ENCODE peak calls at places on chromosomes 11 and 22, in ten cellular contexts. O is endothelial cell of umbilical vein, N is HCT116, I is K562, F is stomach, V is GM12891, G is prostate gland, A is H1, U is spleen, J is esophagus muscularis mucosa. L is an unnamed sample.

GRCh38 chr11:11320820-11321219 is 32.2 kb downstream of the CSNK2A3 start:
- DNase-seq in O (no peak), I (no peak), J (no peak), G (no peak), A (no peak), U (no peak), F (no peak), N (no peak), V (no peak), L (no peak)

GRCh38 chr22:46122511-46122971 is 27.8 kb upstream of the PPARA start:
- DNase-seq in I (peak; percentile 84), O (peak; percentile 43), A (no peak), V (peak; percentile 95), N (peak; percentile 8), G (no peak), U (peak; percentile 93), J (no peak), F (peak; percentile 76), L (peak; percentile 78)

GRCh38 chr11:133549796-133550195 is 17.5 kb upstream of the OPCML start:
- DNase-seq in A (no peak), G (no peak), V (no peak), N (no peak), J (no peak), I (no peak), U (no peak), F (no peak), O (no peak), L (no peak)

GRCh38 chr11:119094816-119095065 is 6.9 kb downstream of the DPAGT1 start:
- DNase-seq in N (no peak), O (peak; percentile 82), I (peak; percentile 60), V (peak; percentile 46), F (peak; percentile 88), A (no peak), G (peak; percentile 81), U (peak; percentile 96), J (peak; percentile 95), L (peak; percentile 88)

GRCh38 chr22:37259540-37260029 is 15.5 kb upstream of the RAC2 start:
- DNase-seq in O (peak; percentile 60), I (peak; percentile 46), A (no peak), J (no peak), F (no peak), N (peak; percentile 54), G (no peak), U (peak; percentile 73), V (no peak), L (no peak)

GRCh38 chr22:46358766-46359165 is 23.3 kb downstream of the TRMU start:
- DNase-seq in V (no peak), N (no peak), O (no peak), A (no peak), J (no peak), F (no peak), I (no peak), G (no peak), U (peak; percentile 47), L (no peak)

GRCh38 chr11:130215531-130216220 is 56.1 kb downstream of the ST14 start:
- DNase-seq in G (no peak), O (no peak), I (no peak), F (peak; percentile 24), A (no peak), U (peak; percentile 65), J (peak; percentile 80), N (no peak), V (no peak), L (peak; percentile 7)

GRCh38 chr11:58928082-58928574 is 11.2 kb upstream of the GLYATL1 start:
- DNase-seq in V (no peak), G (no peak), N (no peak), F (no peak), U (no peak), J (no peak), I (no peak), O (no peak), A (no peak), L (no peak)

DNA sequence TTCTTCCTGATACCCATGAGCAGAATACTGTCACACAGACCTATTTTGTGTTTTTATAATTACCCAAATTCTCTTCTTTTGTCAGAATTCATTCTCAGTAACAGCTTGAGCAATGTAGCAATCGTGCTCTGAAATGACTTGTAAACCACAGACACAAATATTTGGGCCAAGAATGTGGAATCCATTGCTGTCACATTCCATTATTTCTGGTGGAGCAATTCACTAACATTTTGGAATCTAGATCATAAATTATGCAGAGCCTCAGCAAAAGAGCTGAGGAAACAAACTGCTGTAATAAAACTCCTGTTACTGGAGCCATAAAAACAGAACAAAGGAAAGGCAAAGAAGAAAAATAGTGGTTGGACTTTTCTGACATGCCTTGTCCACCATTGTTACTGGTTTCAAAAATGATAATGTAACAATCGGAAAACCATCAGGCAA is 223.3 kb upstream of the PITPNB start:
- DNase-seq in U (no peak), O (peak; percentile 25), V (no peak), A (no peak), N (no peak), I (no peak), G (peak; percentile 12), F (no peak), J (no peak), L (no peak)
- TF ChIP-seq POLR2AphosphoS5 in U (no peak), O (no peak), V (no peak), A (no peak), N (no peak), I (no peak), G (peak; percentile 65), F (no peak), J (no peak), L (peak; percentile 86)

GRCh38 chr11:126890561-126890960 is 110.0 kb downstream of the KIRREL3 start:
- DNase-seq in A (peak; percentile 9), O (no peak), V (no peak), U (no peak), J (no peak), F (no peak), N (no peak), I (no peak), G (no peak), L (no peak)

GRCh38 chr11:126888126-126888712 is 112.4 kb downstream of the KIRREL3 start:
- DNase-seq in G (no peak), I (no peak), V (no peak), A (no peak), F (no peak), O (no peak), N (no peak), U (no peak), J (no peak), L (no peak)

GRCh38 chr11:126886636-126887035 is 113.9 kb downstream of the KIRREL3 start:
- DNase-seq in A (no peak), U (no peak), V (no peak), O (no peak), G (no peak), I (no peak), N (no peak), J (no peak), F (no peak), L (no peak)

GRCh38 chr11:126884192-126884973 is 116.2 kb downstream of the KIRREL3 start:
- DNase-seq in A (no peak), J (no peak), O (no peak), G (no peak), N (no peak), V (no peak), F (no peak), I (no peak), U (no peak), L (no peak)

DNA sequence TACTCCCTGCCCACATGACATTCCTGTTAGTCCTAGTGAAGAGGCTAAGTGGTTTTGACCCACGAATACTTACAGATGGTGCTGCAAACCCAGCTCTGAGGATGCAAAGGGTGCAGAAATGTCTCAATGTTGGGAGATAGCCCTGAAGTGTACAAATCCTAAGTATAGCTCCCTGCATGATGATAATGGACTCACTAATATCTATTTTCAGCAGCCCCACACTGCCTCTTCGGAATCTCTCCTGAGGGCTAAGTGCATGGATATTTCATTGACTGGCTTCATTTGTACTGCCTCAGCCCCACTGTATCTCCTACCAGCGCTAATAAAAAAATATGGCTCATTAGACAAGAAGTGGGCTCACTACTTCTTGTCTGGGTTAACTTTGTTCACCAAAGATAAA is 114.5 kb downstream of the KIRREL3 start:
- DNase-seq in J (no peak), N (no peak), O (no peak), G (no peak), V (no peak), A (no peak), F (no peak), I (no peak), U (no peak), L (no peak)
- TF ChIP-seq POLR2AphosphoS5 in J (no peak), N (no peak), O (no peak), G (no peak), V (no peak), A (no peak), F (no peak), I (no peak), U (no peak), L (no peak)

DNA sequence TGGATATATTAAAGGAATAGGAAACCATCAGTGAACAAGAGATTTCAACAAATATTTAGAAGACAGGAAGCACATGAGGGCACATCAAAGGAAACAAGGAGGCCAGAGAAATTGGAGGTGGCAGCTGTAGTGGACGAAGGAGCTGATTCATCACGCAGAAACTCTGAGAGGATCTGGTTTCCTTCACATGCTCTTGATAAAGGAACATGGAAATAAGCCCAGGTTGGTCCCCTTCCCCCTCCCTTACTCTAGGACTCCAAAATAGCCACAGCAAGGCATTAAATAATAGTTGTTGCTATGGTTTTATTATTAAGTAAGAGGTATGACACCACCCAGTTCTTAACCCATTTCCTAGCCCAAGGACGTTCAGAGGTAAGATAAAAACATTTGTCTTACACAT is 11.3 kb downstream of the IZUMO1R start:
- DNase-seq in A (no peak), U (no peak), G (no peak), V (no peak), F (no peak), J (peak; percentile 45), O (no peak), I (no peak), N (no peak), L (no peak)
- TF ChIP-seq POLR2AphosphoS5 in A (no peak), U (no peak), G (no peak), V (no peak), F (no peak), J (peak; percentile 25), O (no peak), I (no peak), N (no peak), L (peak; percentile 67)

GRCh38 chr22:25027552-25027951 is 75.0 kb downstream of the KIAA1671 start:
- DNase-seq in O (no peak), G (no peak), U (no peak), I (no peak), V (no peak), F (no peak), A (no peak), J (no peak), N (no peak), L (peak; percentile 57)

GRCh38 chr22:25024895-25025294 is 72.4 kb downstream of the KIAA1671 start:
- DNase-seq in U (no peak), N (no peak), F (no peak), V (no peak), I (no peak), A (no peak), O (no peak), J (no peak), G (no peak), L (no peak)

GRCh38 chr22:25027052-25027525 is 74.6 kb downstream of the KIAA1671 start:
- DNase-seq in J (no peak), N (no peak), I (no peak), G (no peak), A (no peak), F (no peak), O (no peak), V (no peak), U (no peak), L (peak; percentile 61)

GRCh38 chr22:25023879-25024278 is 71.4 kb downstream of the KIAA1671 start:
- DNase-seq in I (no peak), J (no peak), A (no peak), N (no peak), U (no peak), O (no peak), F (no peak), V (no peak), G (no peak), L (no peak)

DNA sequence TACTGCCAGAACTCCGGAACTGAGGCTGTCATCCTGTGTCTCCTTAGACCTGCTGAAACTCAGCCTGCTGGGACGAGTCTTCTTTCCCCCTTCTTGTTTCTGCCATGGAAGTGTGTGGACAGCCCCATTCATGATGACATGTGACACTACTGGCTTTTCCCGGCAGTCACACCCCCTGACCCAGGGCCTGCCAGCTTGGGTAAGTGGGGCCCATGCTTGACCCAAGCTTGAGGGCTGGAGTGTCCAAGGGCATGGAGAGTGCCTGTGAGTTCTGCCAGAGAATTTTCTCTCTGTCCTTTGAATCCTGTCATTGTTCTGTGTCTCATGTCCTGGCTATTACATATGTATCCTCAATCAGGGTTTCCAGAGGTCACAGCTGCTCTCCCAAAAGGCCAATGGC is 73.1 kb downstream of the KIAA1671 start:
- DNase-seq in F (no peak), G (no peak), U (no peak), A (no peak), I (no peak), V (no peak), J (no peak), N (no peak), O (no peak), L (no peak)
- TF ChIP-seq POLR2AphosphoS5 in F (no peak), G (no peak), U (no peak), A (no peak), I (no peak), V (no peak), J (no peak), N (no peak), O (no peak), L (no peak)